ENCODE peak calls at places on chromosomes 11 and 22, in nine cellular contexts. X, Q, E, S, C, L, F, O and N are unnamed samples.

GRCh38 chr11:109934151-109934550 is 159.0 kb upstream of the ZC3H12C start:
- DNase-seq in X (no peak), Q (no peak), E (no peak), S (no peak), C (no peak), L (no peak), F (no peak), O (no peak), N (no peak)

GRCh38 chr22:32918741-32919140 is 117.2 kb downstream of the TIMP3 start:
- DNase-seq in X (no peak), Q (no peak), E (no peak), S (no peak), C (no peak), L (no peak), F (no peak), O (no peak), N (no peak)

GRCh38 chr11:60860943-60861342 is 5.2 kb upstream of the PTGDR2 start:
- DNase-seq in X (no peak), Q (no peak), E (no peak), S (peak), C (no peak), L (no peak), F (peak), O (no peak), N (no peak)

GRCh38 chr11:75718406-75719088 is 909 bp downstream of the MOGAT2 start:
- DNase-seq in X (no peak), Q (no peak), E (no peak), S (no peak), C (no peak), L (no peak), F (no peak), O (no peak), N (no peak)

GRCh38 chr22:35631597-35631996 is 14.5 kb upstream of the MB start:
- DNase-seq in X (peak), Q (no peak), E (peak), S (peak), C (peak), L (no peak), F (peak), O (no peak), N (no peak)

GRCh38 chr11:123430736-123431356 is 777 bp downstream of the GRAMD1B start:
- DNase-seq in X (peak), Q (no peak), E (peak), S (peak), C (peak), L (no peak), F (no peak), O (peak), N (no peak)

GRCh38 chr11:130448416-130449068 is at the start of gene ADAMTS15:
- DNase-seq in X (peak), Q (peak), E (no peak), S (peak), C (peak), L (peak), F (peak), O (no peak), N (peak)

GRCh38 chr11:2134022-2135010 is 4.9 kb downstream of the IGF2 start:
- DNase-seq in X (no peak), Q (no peak), E (no peak), S (no peak), C (no peak), L (no peak), F (no peak), O (no peak), N (no peak)

GRCh38 chr11:12356944-12357655 is 20.3 kb upstream of the PARVA start:
- DNase-seq in X (no peak), Q (no peak), E (no peak), S (no peak), C (no peak), L (no peak), F (no peak), O (no peak), N (no peak)

GRCh38 chr11:46519351-46519750 is 74.5 kb downstream of the AMBRA1 start:
- DNase-seq in X (no peak), Q (no peak), E (no peak), S (no peak), C (no peak), L (no peak), F (no peak), O (no peak), N (no peak)

GRCh38 chr11:66967670-66968425 is 7.3 kb upstream of the C11orf86 start:
- DNase-seq in X (no peak), Q (no peak), E (no peak), S (peak), C (no peak), L (no peak), F (peak), O (no peak), N (no peak)

GRCh38 chr11:109424893-109425292 is 2.9 kb downstream of the C11orf87 start:
- DNase-seq in X (no peak), Q (no peak), E (no peak), S (peak), C (peak), L (no peak), F (no peak), O (no peak), N (no peak)

GRCh38 chr11:74487875-74488274 is 5.6 kb downstream of the LIPT2 start:
- DNase-seq in X (no peak), Q (no peak), E (no peak), S (no peak), C (no peak), L (no peak), F (peak), O (no peak), N (no peak)

GRCh38 chr11:68117896-68118470 is 3.2 kb downstream of the CHKA start:
- DNase-seq in X (no peak), Q (no peak), E (no peak), S (peak), C (peak), L (no peak), F (no peak), O (no peak), N (no peak)

GRCh38 chr22:30420401-30421178 is 5.0 kb upstream of the MTFP1 start:
- DNase-seq in X (no peak), Q (no peak), E (no peak), S (no peak), C (no peak), L (no peak), F (peak), O (no peak), N (no peak)

GRCh38 chr11:8768625-8769333 is 86.2 kb downstream of the RPL27A start:
- DNase-seq in X (no peak), Q (no peak), E (no peak), S (peak), C (no peak), L (no peak), F (peak), O (no peak), N (no peak)

GRCh38 chr22:35638408-35638807 is 9.8 kb upstream of the APOL6 start:
- DNase-seq in X (peak), Q (no peak), E (no peak), S (peak), C (peak), L (no peak), F (peak), O (no peak), N (no peak)

GRCh38 chr11:88089134-88089533 is 86.1 kb downstream of the RAB38 start:
- DNase-seq in X (no peak), Q (no peak), E (no peak), S (no peak), C (no peak), L (no peak), F (no peak), O (no peak), N (no peak)

GRCh38 chr11:36340909-36341308 is 44.8 kb downstream of the PRR5L start:
- DNase-seq in X (no peak), Q (no peak), E (no peak), S (no peak), C (no peak), L (no peak), F (no peak), O (no peak), N (no peak)

GRCh38 chr11:88293931-88294330 is 43.6 kb downstream of the CTSC start:
- DNase-seq in X (no peak), Q (no peak), E (no peak), S (peak), C (no peak), L (no peak), F (peak), O (no peak), N (no peak)

GRCh38 chr22:43980579-43980978 is 25.3 kb downstream of the SAMM50 start:
- DNase-seq in X (no peak), Q (no peak), E (no peak), S (no peak), C (no peak), L (no peak), F (no peak), O (no peak), N (no peak)

GRCh38 chr11:117554601-117555333 is 227.1 kb downstream of the CEP164 start:
- DNase-seq in X (no peak), Q (no peak), E (no peak), S (no peak), C (no peak), L (no peak), F (no peak), O (no peak), N (no peak)

GRCh38 chr11:80702264-80702663 is 1261.4 kb upstream of the TENM4 start:
- DNase-seq in X (no peak), Q (no peak), E (no peak), S (no peak), C (no peak), L (no peak), F (peak), O (no peak), N (no peak)

GRCh38 chr11:25891960-25892359 is 440.0 kb upstream of the ANO3 start:
- DNase-seq in X (no peak), Q (no peak), E (no peak), S (no peak), C (no peak), L (no peak), F (no peak), O (no peak), N (no peak)

GRCh38 chr11:2092956-2093412 is 46.2 kb downstream of the IGF2 start:
- DNase-seq in X (peak), Q (no peak), E (peak), S (peak), C (no peak), L (peak), F (peak), O (peak), N (no peak)

GRCh38 chr11:134562176-134562575 is 150.1 kb upstream of the B3GAT1 start:
- DNase-seq in X (no peak), Q (no peak), E (no peak), S (no peak), C (peak), L (no peak), F (no peak), O (no peak), N (no peak)

GRCh38 chr11:114774599-114775365 is 96.5 kb downstream of the NXPE2 start:
- DNase-seq in X (peak), Q (peak), E (no peak), S (peak), C (peak), L (peak), F (no peak), O (no peak), N (no peak)

GRCh38 chr11:6655020-6655789 is 404 bp downstream of the DCHS1 start:
- DNase-seq in X (no peak), Q (no peak), E (no peak), S (no peak), C (peak), L (no peak), F (no peak), O (no peak), N (no peak)

GRCh38 chr11:63945482-63946163 is 6.8 kb downstream of the NAA40 start:
- DNase-seq in X (peak), Q (peak), E (peak), S (peak), C (peak), L (peak), F (peak), O (peak), N (no peak)

GRCh38 chr22:43393845-43394474 is 17.9 kb upstream of the MPPED1 start:
- DNase-seq in X (no peak), Q (no peak), E (no peak), S (no peak), C (no peak), L (no peak), F (no peak), O (no peak), N (no peak)

GRCh38 chr11:1573847-1574255 is 1.8 kb upstream of the DUSP8 start:
- DNase-seq in X (peak), Q (no peak), E (no peak), S (no peak), C (no peak), L (no peak), F (no peak), O (no peak), N (no peak)

GRCh38 chr11:102360681-102361080 is 13.7 kb downstream of the BIRC2 start:
- DNase-seq in X (no peak), Q (no peak), E (no peak), S (no peak), C (no peak), L (no peak), F (no peak), O (no peak), N (no peak)

GRCh38 chr11:121159721-121160120 is 58.7 kb downstream of the TECTA start:
- DNase-seq in X (no peak), Q (no peak), E (no peak), S (no peak), C (no peak), L (no peak), F (no peak), O (no peak), N (no peak)

GRCh38 chr22:50280708-50281383 is 10.7 kb upstream of the MAPK11 start:
- DNase-seq in X (no peak), Q (no peak), E (no peak), S (no peak), C (no peak), L (no peak), F (no peak), O (no peak), N (no peak)

GRCh38 chr11:45801723-45802315 is 3.1 kb upstream of the SLC35C1 start:
- DNase-seq in X (peak), Q (no peak), E (no peak), S (no peak), C (no peak), L (no peak), F (peak), O (no peak), N (no peak)

GRCh38 chr11:96219981-96220623 is 122.9 kb downstream of the MAML2 start:
- DNase-seq in X (no peak), Q (no peak), E (no peak), S (no peak), C (no peak), L (no peak), F (peak), O (no peak), N (no peak)

GRCh38 chr22:38733329-38734202 is 22.2 kb downstream of the SUN2 start:
- DNase-seq in X (peak), Q (no peak), E (peak), S (peak), C (peak), L (no peak), F (peak), O (no peak), N (no peak)

GRCh38 chr11:75145196-75145971 is 5.5 kb upstream of the SLCO2B1 start:
- DNase-seq in X (no peak), Q (no peak), E (no peak), S (no peak), C (no peak), L (no peak), F (no peak), O (no peak), N (no peak)